ENCODE peak calls at places on chromosomes 1 and 21, in ten cellular contexts. J, C, U, R, H, V, G, E, S and A are unnamed samples.

GRCh38 chr1:213070399-213070798 is 19.4 kb downstream of the RPS6KC1 start:
- DNase-seq in J (no peak), C (peak), U (peak), R (peak), H (no peak), V (no peak), G (no peak), E (peak), S (no peak), A (peak)

GRCh38 chr1:110004583-110004982 is 20.0 kb downstream of the AHCYL1 start:
- DNase-seq in J (no peak), C (no peak), U (no peak), R (no peak), H (no peak), V (no peak), G (no peak), E (peak), S (peak), A (peak)

GRCh38 chr1:112637257-112638108 is 17.9 kb downstream of the CAPZA1 start:
- DNase-seq in J (no peak), C (no peak), U (no peak), R (no peak), H (no peak), V (no peak), G (peak), E (peak), S (no peak), A (peak)

GRCh38 chr1:46522969-46523320 is 28.5 kb downstream of the KNCN start:
- DNase-seq in J (no peak), C (no peak), U (no peak), R (no peak), H (no peak), V (no peak), G (no peak), E (no peak), S (no peak), A (peak)

GRCh38 chr1:7042322-7043231 is 257.3 kb downstream of the CAMTA1 start:
- DNase-seq in J (no peak), C (no peak), U (peak), R (peak), H (no peak), V (no peak), G (peak), E (peak), S (peak), A (peak)

GRCh38 chr1:82728206-82728605 is 927.5 kb downstream of the ADGRL2 start:
- DNase-seq in J (no peak), C (no peak), U (no peak), R (no peak), H (no peak), V (no peak), G (no peak), E (no peak), S (no peak), A (no peak)

GRCh38 chr1:150150511-150151021 is 850 bp downstream of the PLEKHO1 start:
- DNase-seq in J (peak), C (no peak), U (no peak), R (no peak), H (peak), V (no peak), G (peak), E (no peak), S (no peak), A (no peak)

GRCh38 chr1:25820247-25821111 is 725 bp downstream of the MTFR1L start:
- DNase-seq in J (peak), C (no peak), U (peak), R (peak), H (peak), V (peak), G (peak), E (peak), S (no peak), A (peak)

GRCh38 chr1:107914144-107914543 is 50.8 kb downstream of the VAV3 start:
- DNase-seq in J (no peak), C (no peak), U (no peak), R (peak), H (no peak), V (no peak), G (no peak), E (no peak), S (no peak), A (no peak)

GRCh38 chr21:44454747-44455523 is at the start of gene LRRC3:
- DNase-seq in J (peak), C (no peak), U (peak), R (peak), H (peak), V (peak), G (peak), E (peak), S (no peak), A (peak)

GRCh38 chr1:54474500-54475235 is 68.5 kb upstream of the SSBP3 start:
- DNase-seq in J (no peak), C (no peak), U (no peak), R (no peak), H (peak), V (no peak), G (peak), E (no peak), S (peak), A (no peak)

GRCh38 chr1:220431840-220432239 is 96.1 kb upstream of the MARK1 start:
- DNase-seq in J (no peak), C (no peak), U (no peak), R (no peak), H (no peak), V (no peak), G (no peak), E (no peak), S (no peak), A (no peak)

GRCh38 chr1:62241357-62242131 is 46.9 kb downstream of the L1TD1 start:
- DNase-seq in J (no peak), C (no peak), U (no peak), R (no peak), H (no peak), V (no peak), G (peak), E (peak), S (peak), A (peak)

GRCh38 chr1:215022723-215023122 is 59.8 kb upstream of the KCNK2 start:
- DNase-seq in J (no peak), C (no peak), U (no peak), R (peak), H (no peak), V (no peak), G (no peak), E (no peak), S (no peak), A (no peak)

GRCh38 chr1:119565131-119565772 is 58.2 kb downstream of the HSD3B1 start:
- DNase-seq in J (no peak), C (no peak), U (no peak), R (no peak), H (no peak), V (no peak), G (no peak), E (peak), S (no peak), A (peak)

GRCh38 chr1:247118946-247119446 is 14.8 kb upstream of the ZNF669 start:
- DNase-seq in J (no peak), C (no peak), U (no peak), R (peak), H (peak), V (no peak), G (peak), E (peak), S (no peak), A (no peak)

GRCh38 chr1:24161270-24161669 is 18.3 kb upstream of the IL22RA1 start:
- DNase-seq in J (no peak), C (no peak), U (no peak), R (no peak), H (no peak), V (no peak), G (no peak), E (no peak), S (no peak), A (peak)

GRCh38 chr21:42156690-42157605 is 62.0 kb upstream of the ABCG1 start:
- DNase-seq in J (no peak), C (no peak), U (no peak), R (no peak), H (no peak), V (no peak), G (peak), E (no peak), S (no peak), A (no peak)

GRCh38 chr1:190312763-190313162 is 164.9 kb downstream of the BRINP3 start:
- DNase-seq in J (no peak), C (no peak), U (no peak), R (no peak), H (no peak), V (no peak), G (no peak), E (no peak), S (no peak), A (no peak)

GRCh38 chr21:31351438-31351837 is 7.4 kb upstream of the TIAM1 start:
- DNase-seq in J (no peak), C (no peak), U (no peak), R (peak), H (no peak), V (no peak), G (no peak), E (peak), S (no peak), A (peak)

GRCh38 chr1:161427733-161428516 is 60.2 kb upstream of the CFAP126 start:
- DNase-seq in J (no peak), C (no peak), U (no peak), R (peak), H (peak), V (no peak), G (no peak), E (no peak), S (no peak), A (peak)

GRCh38 chr1:89198500-89199072 is at the start of gene GBP4:
- DNase-seq in J (peak), C (no peak), U (no peak), R (peak), H (no peak), V (peak), G (no peak), E (peak), S (no peak), A (peak)

GRCh38 chr1:95281781-95282495 is 47.9 kb downstream of the RWDD3 start:
- DNase-seq in J (no peak), C (no peak), U (no peak), R (no peak), H (no peak), V (no peak), G (no peak), E (no peak), S (no peak), A (no peak)

GRCh38 chr1:37795340-37796110 is 1.9 kb downstream of the MANEAL start:
- DNase-seq in J (no peak), C (no peak), U (no peak), R (peak), H (peak), V (no peak), G (peak), E (no peak), S (peak), A (peak)

GRCh38 chr1:196148367-196148970 is 459.8 kb downstream of the KCNT2 start:
- DNase-seq in J (no peak), C (peak), U (no peak), R (peak), H (peak), V (no peak), G (peak), E (peak), S (peak), A (peak)

GRCh38 chr1:206456577-206457375 is 13.5 kb upstream of the IKBKE start:
- DNase-seq in J (no peak), C (no peak), U (no peak), R (peak), H (no peak), V (no peak), G (no peak), E (peak), S (no peak), A (peak)

GRCh38 chr1:236016782-236017400 is 48.0 kb downstream of the NID1 start:
- DNase-seq in J (no peak), C (no peak), U (no peak), R (no peak), H (no peak), V (no peak), G (no peak), E (peak), S (no peak), A (peak)

GRCh38 chr1:164725401-164725800 is 166.4 kb downstream of the PBX1 start:
- DNase-seq in J (no peak), C (no peak), U (no peak), R (peak), H (no peak), V (no peak), G (no peak), E (no peak), S (no peak), A (no peak)

GRCh38 chr1:6180578-6181311 is 624 bp upstream of the CHD5 start:
- DNase-seq in J (no peak), C (no peak), U (no peak), R (no peak), H (no peak), V (no peak), G (peak), E (no peak), S (no peak), A (no peak)

GRCh38 chr1:91764471-91765115 is 121.4 kb downstream of the TGFBR3 start:
- DNase-seq in J (no peak), C (no peak), U (no peak), R (no peak), H (peak), V (no peak), G (no peak), E (no peak), S (no peak), A (no peak)

GRCh38 chr1:9085306-9085940 is 16.0 kb upstream of the SLC2A5 start:
- DNase-seq in J (no peak), C (no peak), U (no peak), R (no peak), H (no peak), V (no peak), G (no peak), E (no peak), S (no peak), A (peak)

GRCh38 chr1:224211262-224211962 is 28.4 kb downstream of the DEGS1 start:
- DNase-seq in J (no peak), C (peak), U (no peak), R (peak), H (no peak), V (no peak), G (peak), E (peak), S (peak), A (peak)